ENCODE peak calls at places on chromosomes 5 and 9, in seven cellular contexts. One of them, this sample, is unnamed.

GRCh38 chr5:160452721-160453263 is 31.1 kb downstream of the PTTG1 start:
- DNase-seq in NCI-H524: no peak
- DNase-seq in fibroblast of pulmonary artery: no peak
- DNase-seq in ACHN: no peak
- DNase-seq in pulmonary artery endothelial cell: no peak
- DNase-seq in stimulated activated CD4-positive, alpha-beta T cell treated with anti-CD3 and anti-CD28 coated beads, Interleukin-2, amount 100 ng/mL, for 24 hours: no peak
- DNase-seq in GM13977: no peak
- DNase-seq in this sample: no peak

GRCh38 chr9:122126340-122127333 is 32.9 kb downstream of the NDUFA8 start:
- DNase-seq in NCI-H524: no peak
- DNase-seq in fibroblast of pulmonary artery: peak
- DNase-seq in ACHN: peak
- DNase-seq in pulmonary artery endothelial cell: no peak
- DNase-seq in stimulated activated CD4-positive, alpha-beta T cell treated with anti-CD3 and anti-CD28 coated beads, Interleukin-2, amount 100 ng/mL, for 24 hours: no peak
- DNase-seq in GM13977: no peak
- DNase-seq in this sample: no peak

GRCh38 chr9:33211695-33212393 is 28.1 kb upstream of the SPINK4 start:
- DNase-seq in NCI-H524: no peak
- DNase-seq in fibroblast of pulmonary artery: peak
- DNase-seq in ACHN: no peak
- DNase-seq in pulmonary artery endothelial cell: no peak
- DNase-seq in stimulated activated CD4-positive, alpha-beta T cell treated with anti-CD3 and anti-CD28 coated beads, Interleukin-2, amount 100 ng/mL, for 24 hours: no peak
- DNase-seq in GM13977: no peak
- DNase-seq in this sample: no peak

GRCh38 chr9:110939053-110939452 is 99.2 kb downstream of the LPAR1 start:
- DNase-seq in NCI-H524: no peak
- DNase-seq in fibroblast of pulmonary artery: no peak
- DNase-seq in ACHN: no peak
- DNase-seq in pulmonary artery endothelial cell: no peak
- DNase-seq in stimulated activated CD4-positive, alpha-beta T cell treated with anti-CD3 and anti-CD28 coated beads, Interleukin-2, amount 100 ng/mL, for 24 hours: no peak
- DNase-seq in GM13977: no peak
- DNase-seq in this sample: no peak

GRCh38 chr9:130681769-130682489 is 11.7 kb upstream of the EXOSC2 start:
- DNase-seq in NCI-H524: no peak
- DNase-seq in fibroblast of pulmonary artery: no peak
- DNase-seq in ACHN: no peak
- DNase-seq in pulmonary artery endothelial cell: no peak
- DNase-seq in stimulated activated CD4-positive, alpha-beta T cell treated with anti-CD3 and anti-CD28 coated beads, Interleukin-2, amount 100 ng/mL, for 24 hours: peak
- DNase-seq in GM13977: peak
- DNase-seq in this sample: peak

GRCh38 chr5:172188893-172189692 is 1.1 kb upstream of the STK10 start:
- DNase-seq in NCI-H524: no peak
- DNase-seq in fibroblast of pulmonary artery: no peak
- DNase-seq in ACHN: no peak
- DNase-seq in pulmonary artery endothelial cell: no peak
- DNase-seq in stimulated activated CD4-positive, alpha-beta T cell treated with anti-CD3 and anti-CD28 coated beads, Interleukin-2, amount 100 ng/mL, for 24 hours: no peak
- DNase-seq in GM13977: no peak
- DNase-seq in this sample: no peak

GRCh38 chr9:93461414-93461743 is 8.0 kb upstream of the FAM120AOS start:
- DNase-seq in NCI-H524: no peak
- DNase-seq in fibroblast of pulmonary artery: no peak
- DNase-seq in ACHN: no peak
- DNase-seq in pulmonary artery endothelial cell: no peak
- DNase-seq in stimulated activated CD4-positive, alpha-beta T cell treated with anti-CD3 and anti-CD28 coated beads, Interleukin-2, amount 100 ng/mL, for 24 hours: no peak
- DNase-seq in GM13977: no peak
- DNase-seq in this sample: no peak

GRCh38 chr9:126985870-126986498 is 71.4 kb downstream of the RALGPS1 start:
- DNase-seq in NCI-H524: no peak
- DNase-seq in fibroblast of pulmonary artery: peak
- DNase-seq in ACHN: peak
- DNase-seq in pulmonary artery endothelial cell: no peak
- DNase-seq in stimulated activated CD4-positive, alpha-beta T cell treated with anti-CD3 and anti-CD28 coated beads, Interleukin-2, amount 100 ng/mL, for 24 hours: peak
- DNase-seq in GM13977: peak
- DNase-seq in this sample: peak

GRCh38 chr5:63233906-63234305 is 655.3 kb downstream of the LRRC70 start:
- DNase-seq in NCI-H524: no peak
- DNase-seq in fibroblast of pulmonary artery: peak
- DNase-seq in ACHN: no peak
- DNase-seq in pulmonary artery endothelial cell: no peak
- DNase-seq in stimulated activated CD4-positive, alpha-beta T cell treated with anti-CD3 and anti-CD28 coated beads, Interleukin-2, amount 100 ng/mL, for 24 hours: no peak
- DNase-seq in GM13977: no peak
- DNase-seq in this sample: no peak

GRCh38 chr9:93667627-93668026 is 91.2 kb downstream of the PHF2 start:
- DNase-seq in NCI-H524: no peak
- DNase-seq in fibroblast of pulmonary artery: no peak
- DNase-seq in ACHN: no peak
- DNase-seq in pulmonary artery endothelial cell: no peak
- DNase-seq in stimulated activated CD4-positive, alpha-beta T cell treated with anti-CD3 and anti-CD28 coated beads, Interleukin-2, amount 100 ng/mL, for 24 hours: no peak
- DNase-seq in GM13977: no peak
- DNase-seq in this sample: no peak

GRCh38 chr5:58794875-58795274 is 212.0 kb downstream of the RAB3C start:
- DNase-seq in NCI-H524: no peak
- DNase-seq in fibroblast of pulmonary artery: no peak
- DNase-seq in ACHN: no peak
- DNase-seq in pulmonary artery endothelial cell: no peak
- DNase-seq in stimulated activated CD4-positive, alpha-beta T cell treated with anti-CD3 and anti-CD28 coated beads, Interleukin-2, amount 100 ng/mL, for 24 hours: peak
- DNase-seq in GM13977: no peak
- DNase-seq in this sample: no peak

GRCh38 chr9:107894572-107895261 is 405.1 kb upstream of the KLF4 start:
- DNase-seq in NCI-H524: no peak
- DNase-seq in fibroblast of pulmonary artery: peak
- DNase-seq in ACHN: no peak
- DNase-seq in pulmonary artery endothelial cell: no peak
- DNase-seq in stimulated activated CD4-positive, alpha-beta T cell treated with anti-CD3 and anti-CD28 coated beads, Interleukin-2, amount 100 ng/mL, for 24 hours: no peak
- DNase-seq in GM13977: no peak
- DNase-seq in this sample: no peak

GRCh38 chr5:172939561-172939960 is 19.7 kb upstream of the RPL26L1 start:
- DNase-seq in NCI-H524: peak
- DNase-seq in fibroblast of pulmonary artery: no peak
- DNase-seq in ACHN: no peak
- DNase-seq in pulmonary artery endothelial cell: no peak
- DNase-seq in stimulated activated CD4-positive, alpha-beta T cell treated with anti-CD3 and anti-CD28 coated beads, Interleukin-2, amount 100 ng/mL, for 24 hours: no peak
- DNase-seq in GM13977: no peak
- DNase-seq in this sample: no peak

GRCh38 chr9:98329281-98329680 is 73.8 kb upstream of the TBC1D2 start:
- DNase-seq in NCI-H524: no peak
- DNase-seq in fibroblast of pulmonary artery: no peak
- DNase-seq in ACHN: no peak
- DNase-seq in pulmonary artery endothelial cell: no peak
- DNase-seq in stimulated activated CD4-positive, alpha-beta T cell treated with anti-CD3 and anti-CD28 coated beads, Interleukin-2, amount 100 ng/mL, for 24 hours: no peak
- DNase-seq in GM13977: no peak
- DNase-seq in this sample: no peak

GRCh38 chr5:420632-421286 is 22.2 kb upstream of the EXOC3 start:
- DNase-seq in NCI-H524: no peak
- DNase-seq in fibroblast of pulmonary artery: no peak
- DNase-seq in ACHN: no peak
- DNase-seq in pulmonary artery endothelial cell: no peak
- DNase-seq in stimulated activated CD4-positive, alpha-beta T cell treated with anti-CD3 and anti-CD28 coated beads, Interleukin-2, amount 100 ng/mL, for 24 hours: no peak
- DNase-seq in GM13977: no peak
- DNase-seq in this sample: no peak

GRCh38 chr5:157820593-157821252 is 38.2 kb downstream of the CLINT1 start:
- DNase-seq in NCI-H524: no peak
- DNase-seq in fibroblast of pulmonary artery: peak
- DNase-seq in ACHN: peak
- DNase-seq in pulmonary artery endothelial cell: peak
- DNase-seq in stimulated activated CD4-positive, alpha-beta T cell treated with anti-CD3 and anti-CD28 coated beads, Interleukin-2, amount 100 ng/mL, for 24 hours: no peak
- DNase-seq in GM13977: peak
- DNase-seq in this sample: no peak

GRCh38 chr5:36877667-36878420 is 1.3 kb downstream of the NIPBL start:
- DNase-seq in NCI-H524: peak
- DNase-seq in fibroblast of pulmonary artery: peak
- DNase-seq in ACHN: peak
- DNase-seq in pulmonary artery endothelial cell: no peak
- DNase-seq in stimulated activated CD4-positive, alpha-beta T cell treated with anti-CD3 and anti-CD28 coated beads, Interleukin-2, amount 100 ng/mL, for 24 hours: no peak
- DNase-seq in GM13977: peak
- DNase-seq in this sample: no peak

GRCh38 chr5:67404261-67405100 is 207.9 kb upstream of the CD180 start:
- DNase-seq in NCI-H524: no peak
- DNase-seq in fibroblast of pulmonary artery: peak
- DNase-seq in ACHN: no peak
- DNase-seq in pulmonary artery endothelial cell: peak
- DNase-seq in stimulated activated CD4-positive, alpha-beta T cell treated with anti-CD3 and anti-CD28 coated beads, Interleukin-2, amount 100 ng/mL, for 24 hours: no peak
- DNase-seq in GM13977: no peak
- DNase-seq in this sample: no peak

GRCh38 chr5:141326088-141326854 is 4.0 kb upstream of the PCDHGA1 start:
- DNase-seq in NCI-H524: peak
- DNase-seq in fibroblast of pulmonary artery: peak
- DNase-seq in ACHN: no peak
- DNase-seq in pulmonary artery endothelial cell: no peak
- DNase-seq in stimulated activated CD4-positive, alpha-beta T cell treated with anti-CD3 and anti-CD28 coated beads, Interleukin-2, amount 100 ng/mL, for 24 hours: peak
- DNase-seq in GM13977: no peak
- DNase-seq in this sample: peak

GRCh38 chr9:93185261-93186150 is 1.6 kb downstream of the WNK2 start:
- DNase-seq in NCI-H524: no peak
- DNase-seq in fibroblast of pulmonary artery: no peak
- DNase-seq in ACHN: no peak
- DNase-seq in pulmonary artery endothelial cell: no peak
- DNase-seq in stimulated activated CD4-positive, alpha-beta T cell treated with anti-CD3 and anti-CD28 coated beads, Interleukin-2, amount 100 ng/mL, for 24 hours: no peak
- DNase-seq in GM13977: no peak
- DNase-seq in this sample: no peak

GRCh38 chr9:89701221-89701798 is 96.5 kb downstream of the GADD45G start:
- DNase-seq in NCI-H524: no peak
- DNase-seq in fibroblast of pulmonary artery: no peak
- DNase-seq in ACHN: no peak
- DNase-seq in pulmonary artery endothelial cell: no peak
- DNase-seq in stimulated activated CD4-positive, alpha-beta T cell treated with anti-CD3 and anti-CD28 coated beads, Interleukin-2, amount 100 ng/mL, for 24 hours: peak
- DNase-seq in GM13977: peak
- DNase-seq in this sample: peak

GRCh38 chr9:89877051-89878002 is 272.5 kb downstream of the GADD45G start:
- DNase-seq in NCI-H524: peak
- DNase-seq in fibroblast of pulmonary artery: no peak
- DNase-seq in ACHN: no peak
- DNase-seq in pulmonary artery endothelial cell: no peak
- DNase-seq in stimulated activated CD4-positive, alpha-beta T cell treated with anti-CD3 and anti-CD28 coated beads, Interleukin-2, amount 100 ng/mL, for 24 hours: no peak
- DNase-seq in GM13977: no peak
- DNase-seq in this sample: no peak

GRCh38 chr9:97441729-97442128 is 29.8 kb downstream of the TDRD7 start:
- DNase-seq in NCI-H524: no peak
- DNase-seq in fibroblast of pulmonary artery: peak
- DNase-seq in ACHN: no peak
- DNase-seq in pulmonary artery endothelial cell: no peak
- DNase-seq in stimulated activated CD4-positive, alpha-beta T cell treated with anti-CD3 and anti-CD28 coated beads, Interleukin-2, amount 100 ng/mL, for 24 hours: no peak
- DNase-seq in GM13977: no peak
- DNase-seq in this sample: no peak

This sample was measured in GM06990.